ENCODE peak calls at places on chromosomes 16 and 17, in four cellular contexts. N, G, O and C are unnamed samples.

GRCh38 chr17:44473367-44473766 is 29.8 kb downstream of the GPATCH8 start:
- DNase-seq in G (no peak), N (no peak), O (no peak), C (peak; percentile 37)

GRCh38 chr16:23670137-23670776 is 8.4 kb upstream of the PLK1 start:
- DNase-seq in O (peak; percentile 85), N (peak; percentile 48), G (peak; percentile 77), C (peak; percentile 91)

GRCh38 chr17:49676276-49676868 is 1.5 kb downstream of the SPOP start:
- DNase-seq in N (peak; percentile 40), O (no peak), G (peak; percentile 85), C (no peak)

GRCh38 chr16:50169555-50170096 is 16.5 kb downstream of the TENT4B start:
- DNase-seq in G (no peak), O (no peak), N (no peak), C (no peak)

GRCh38 chr16:3652373-3653037 is 2.0 kb upstream of the DNASE1 start:
- DNase-seq in O (no peak), G (no peak), N (no peak), C (no peak)

GRCh38 chr16:81902025-81902424 is 109.2 kb downstream of the SDR42E1 start:
- DNase-seq in G (no peak), N (peak; percentile 98), O (peak; percentile 47), C (no peak)

GRCh38 chr17:64920026-64920418 is 744 bp upstream of the LRRC37A3 start:
- DNase-seq in G (no peak), N (no peak), O (peak; percentile 34), C (no peak)

GRCh38 chr17:49848739-49849138 is 870 bp upstream of the TAC4 start:
- DNase-seq in G (no peak), O (no peak), N (no peak), C (no peak)

GRCh38 chr16:12187939-12188673 is 211.6 kb downstream of the SNX29 start:
- DNase-seq in G (no peak), N (no peak), O (no peak), C (no peak)

GRCh38 chr16:61210039-61210438 is 826.2 kb downstream of the CDH8 start:
- DNase-seq in O (no peak), G (no peak), N (no peak), C (no peak)

GRCh38 chr17:57419940-57420522 is 163.7 kb downstream of the MSI2 start:
- DNase-seq in N (no peak), G (no peak), O (peak; percentile 76), C (no peak)

GRCh38 chr16:12752159-12752558 is 51.5 kb downstream of the CPPED1 start:
- DNase-seq in O (no peak), N (no peak), G (no peak), C (no peak)

GRCh38 chr17:6688944-6689343 is 24.2 kb downstream of the SLC13A5 start:
- DNase-seq in O (no peak), G (no peak), N (no peak), C (no peak)

GRCh38 chr16:65012357-65012756 is 109.5 kb downstream of the CDH11 start:
- DNase-seq in G (no peak), N (peak; percentile 11), O (no peak), C (peak; percentile 85)

GRCh38 chr17:15651001-15651582 is 31.6 kb upstream of the FBXW10B start:
- DNase-seq in G (no peak), N (no peak), O (peak; percentile 50), C (no peak)

DNA sequence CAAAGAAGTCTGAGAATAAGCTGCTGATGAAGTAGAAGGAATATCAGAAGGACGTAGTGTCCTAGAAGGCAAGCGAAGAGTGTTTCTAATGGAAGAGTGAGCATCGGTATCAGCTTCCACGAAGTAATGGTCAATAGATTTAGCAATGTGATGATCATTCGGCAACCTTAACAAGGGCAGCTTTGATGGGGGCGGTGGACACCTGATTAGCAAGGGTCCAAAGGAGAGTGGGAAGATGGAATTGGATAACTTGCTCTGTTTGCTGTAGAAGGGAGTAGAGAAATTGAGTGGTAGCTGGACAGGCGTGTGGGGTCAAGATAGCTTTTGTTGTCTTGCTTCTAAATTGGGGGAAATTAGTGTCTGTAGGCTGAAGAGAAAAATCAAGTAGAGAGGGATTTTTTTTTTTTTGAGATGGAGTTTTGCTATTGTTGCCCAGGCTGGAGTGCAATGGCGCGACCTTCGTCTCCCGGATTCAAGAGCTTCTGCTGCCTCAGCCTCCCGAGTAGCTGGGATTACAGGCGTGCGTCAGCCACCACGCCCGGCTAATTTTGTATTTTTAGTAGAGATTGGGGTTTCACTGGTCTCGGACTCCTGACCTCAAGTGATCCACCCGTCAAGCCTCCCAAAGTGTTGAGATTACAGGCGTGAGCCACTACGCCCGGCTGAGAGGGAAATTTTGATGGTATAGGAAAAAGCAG is 13.9 kb upstream of the HES7 start:
- DNase-seq in G (no peak), O (no peak), N (no peak), C (no peak)
- H2AFZ ChIP-seq in G (peak overlapping the region; percentile 91), O (peak overlapping the region; percentile 72), N (peak overlapping the region; percentile 83), C (peak overlapping the region; percentile 48)

GRCh38 chr17:83082435-83082834 is 3.0 kb downstream of the METRNL start:
- DNase-seq in G (no peak), O (no peak), N (no peak), C (no peak)
- H3K4me2 ChIP-seq in G (no peak overlapping the region), O (no peak overlapping the region), N (no peak overlapping the region), C (peak overlapping the region; percentile 80)

GRCh38 chr17:62781826-62782225 is 26.3 kb downstream of the MARCHF10 start:
- DNase-seq in G (no peak), O (peak; percentile 59), N (no peak), C (peak; percentile 32)
- H3K4me3 ChIP-seq in G (no peak overlapping the region), O (no peak overlapping the region), N (no peak overlapping the region), C (no peak overlapping the region)

DNA sequence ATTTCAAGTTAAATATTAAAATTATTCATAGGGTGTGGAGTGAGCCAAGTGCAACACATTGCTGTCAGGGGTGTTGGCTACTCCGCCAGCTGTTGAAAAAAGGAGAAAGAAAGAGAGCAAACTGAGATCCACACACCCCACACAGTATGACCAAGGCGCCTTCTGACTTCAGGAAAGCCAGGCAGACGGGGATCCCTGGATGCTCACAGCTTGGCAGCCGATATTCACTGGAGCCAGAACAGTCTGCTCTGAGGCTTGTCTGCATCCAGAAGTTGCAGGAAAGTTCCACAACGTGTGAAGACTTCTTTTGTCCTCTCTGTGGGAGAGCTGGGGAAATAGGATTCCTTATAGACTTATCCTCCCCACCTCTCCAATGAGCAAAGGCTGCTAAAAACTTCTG is 9.2 kb downstream of the CHD9NB start:
- DNase-seq in O (no peak), N (no peak), G (no peak), C (no peak)
- H2AFZ ChIP-seq in O (no peak overlapping the region), N (no peak overlapping the region), G (no peak overlapping the region), C (no peak overlapping the region)

DNA sequence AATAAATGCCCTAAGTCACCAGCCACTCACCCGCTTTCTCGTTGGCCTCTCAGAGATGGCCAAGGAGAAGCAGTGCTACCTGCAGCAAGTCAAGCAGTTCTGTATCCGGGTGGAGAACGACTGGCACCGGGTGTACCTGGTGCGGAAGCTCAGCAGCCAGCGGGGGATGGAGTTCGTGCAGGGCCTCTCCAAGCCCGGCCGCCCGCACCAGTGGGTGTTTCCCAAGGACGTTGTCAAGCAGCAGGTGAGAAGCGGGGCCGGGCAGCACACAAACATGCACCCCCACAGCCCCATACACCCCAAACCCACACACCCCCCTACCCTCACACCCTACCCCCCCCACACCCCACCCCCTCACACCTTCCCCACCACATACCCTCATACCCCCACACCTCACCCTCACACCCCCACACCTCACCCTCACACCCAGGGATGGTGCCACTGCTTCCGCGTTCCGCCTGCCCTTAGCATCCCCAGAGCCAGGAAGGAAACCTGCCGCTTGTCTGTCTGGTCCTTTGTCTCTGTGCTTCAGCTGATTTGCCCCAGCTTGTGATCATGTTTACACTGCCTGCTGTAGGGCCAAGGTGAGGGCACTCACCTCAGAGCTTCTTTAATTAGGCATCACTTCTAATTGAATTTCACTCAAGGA is 41.9 kb upstream of the ENDOV start:
- DNase-seq in N (no peak), O (no peak), G (no peak), C (no peak)
- H3K4me2 ChIP-seq in N (no peak overlapping the region), O (no peak overlapping the region), G (no peak overlapping the region), C (no peak overlapping the region)

GRCh38 chr16:55325458-55326109 is 1.6 kb downstream of the IRX6 start:
- DNase-seq in N (no peak), O (no peak), G (no peak), C (no peak)

GRCh38 chr16:55324491-55325447 is 766 bp downstream of the IRX6 start:
- DNase-seq in N (no peak), G (no peak), O (no peak), C (no peak)

GRCh38 chr16:55326261-55326802 is 2.3 kb downstream of the IRX6 start:
- DNase-seq in G (no peak), N (no peak), O (no peak), C (no peak)

GRCh38 chr16:55322327-55322726 is 1.7 kb upstream of the IRX6 start:
- DNase-seq in G (no peak), O (no peak), N (no peak), C (no peak)

GRCh38 chr16:55323637-55324490 is at the start of gene IRX6:
- DNase-seq in O (no peak), N (no peak), G (no peak), C (no peak)
- H3K4me3 ChIP-seq in O (no peak within 1 kb of the TSS), N (no peak within 1 kb of the TSS), G (no peak within 1 kb of the TSS), C (no peak within 1 kb of the TSS)

GRCh38 chr17:35566955-35567354 is 6.3 kb upstream of the SLFN14 start:
- DNase-seq in N (no peak), O (no peak), G (no peak), C (no peak)
- H2AFZ ChIP-seq in N (peak overlapping the region; percentile 48), O (no peak overlapping the region), G (no peak overlapping the region), C (no peak overlapping the region)

GRCh38 chr16:66363196-66363777 is 3.2 kb upstream of the CDH5 start:
- DNase-seq in N (no peak), O (no peak), G (no peak), C (no peak)

GRCh38 chr16:66366433-66367299 is at the start of gene CDH5:
- DNase-seq in G (no peak), N (peak; percentile 90), O (no peak), C (peak; percentile 19)

GRCh38 chr16:66365588-66365987 is 903 bp upstream of the CDH5 start:
- DNase-seq in O (peak; percentile 49), N (peak; percentile 80), G (no peak), C (peak; percentile 10)

GRCh38 chr16:66364117-66364958 is 2.2 kb upstream of the CDH5 start:
- DNase-seq in O (peak; percentile 53), G (no peak), N (peak; percentile 85), C (peak; percentile 37)

GRCh38 chr16:66364959-66365306 is 1.6 kb upstream of the CDH5 start:
- DNase-seq in G (no peak), N (no peak), O (peak; percentile 52), C (no peak)
- H3K4me2 ChIP-seq in G (no peak overlapping the region), N (peak overlapping the region; percentile 14), O (peak overlapping the region; percentile 54), C (no peak overlapping the region)

GRCh38 chr17:75605790-75606189 is 18.2 kb downstream of the MYO15B start:
- DNase-seq in G (no peak), N (no peak), O (no peak), C (no peak)

GRCh38 chr17:75602644-75603043 is 15.0 kb downstream of the MYO15B start:
- DNase-seq in O (no peak), G (no peak), N (no peak), C (no peak)

GRCh38 chr17:75603123-75603522 is 15.5 kb downstream of the MYO15B start:
- DNase-seq in G (no peak), N (no peak), O (no peak), C (no peak)

GRCh38 chr17:75604034-75604695 is 16.6 kb downstream of the MYO15B start:
- DNase-seq in N (no peak), G (no peak), O (peak; percentile 62), C (no peak)

GRCh38 chr17:75601057-75601987 is 13.7 kb downstream of the MYO15B start:
- DNase-seq in O (peak; percentile 77), N (peak; percentile 30), G (no peak), C (no peak)
- H3K4me3 ChIP-seq in O (no peak overlapping the region), N (no peak overlapping the region), G (no peak overlapping the region), C (no peak overlapping the region)